ENCODE peak calls at places on chromosome 17, in six cellular contexts. H is neuronal stem cell, Y is H9, A is IMR-90, B is trophoblast cell, S is H1. F is an unnamed sample.

GRCh38 chr17:67316776-67317175 is 49.6 kb downstream of the PSMD12 start:
- DNase-seq in H (no peak), Y (no peak), A (no peak), B (no peak), S (no peak), F (no peak)

GRCh38 chr17:61335845-61336655 is 63.6 kb upstream of the TBX2 start:
- DNase-seq in H (no peak), Y (no peak), A (peak), B (no peak), S (no peak), F (no peak)

GRCh38 chr17:78600181-78600651 is 23.0 kb upstream of the DNAH17 start:
- DNase-seq in H (no peak), Y (no peak), A (no peak), B (no peak), S (no peak), F (no peak)

GRCh38 chr17:34723875-34724274 is 144.5 kb downstream of the TMEM132E start:
- DNase-seq in H (no peak), Y (peak), A (no peak), B (no peak), S (no peak), F (no peak)

GRCh38 chr17:17351901-17352781 is 49.0 kb downstream of the NT5M start:
- DNase-seq in H (no peak), Y (peak), A (peak), B (no peak), S (no peak), F (peak)

GRCh38 chr17:20926532-20926931 is 116.3 kb downstream of the USP22 start:
- DNase-seq in H (no peak), Y (no peak), A (peak), B (no peak), S (no peak), F (no peak)

GRCh38 chr17:6570731-6571465 is 14.5 kb upstream of the PITPNM3 start:
- DNase-seq in H (peak), Y (no peak), A (no peak), B (no peak), S (peak), F (no peak)

GRCh38 chr17:47629826-47630225 is 19.9 kb upstream of the KPNB1 start:
- DNase-seq in H (no peak), Y (no peak), A (no peak), B (no peak), S (no peak), F (no peak)

GRCh38 chr17:67289174-67289876 is 44.3 kb upstream of the HELZ start:
- DNase-seq in H (no peak), Y (peak), A (peak), B (no peak), S (no peak), F (no peak)

GRCh38 chr17:18381158-18381952 is 3.8 kb downstream of the EVPLL start:
- DNase-seq in H (no peak), Y (peak), A (no peak), B (no peak), S (no peak), F (no peak)

GRCh38 chr17:72972263-72972951 is 120.1 kb downstream of the SLC39A11 start:
- DNase-seq in H (no peak), Y (no peak), A (no peak), B (no peak), S (no peak), F (no peak)

GRCh38 chr17:79721993-79722671 is 8.6 kb upstream of the ENPP7 start:
- DNase-seq in H (no peak), Y (peak), A (no peak), B (no peak), S (no peak), F (no peak)

GRCh38 chr17:38867179-38867994 is 2.5 kb upstream of the LASP1 start:
- DNase-seq in H (peak), Y (peak), A (peak), B (peak), S (peak), F (peak)

GRCh38 chr17:72097144-72097543 is 23.7 kb upstream of the SOX9 start:
- DNase-seq in H (no peak), Y (no peak), A (no peak), B (no peak), S (no peak), F (no peak)

GRCh38 chr17:1813088-1813487 is 16.6 kb downstream of the SMYD4 start:
- DNase-seq in H (no peak), Y (no peak), A (peak), B (peak), S (no peak), F (peak)

GRCh38 chr17:5263441-5263840 is 18.6 kb upstream of the RABEP1 start:
- DNase-seq in H (no peak), Y (no peak), A (no peak), B (peak), S (no peak), F (no peak)

GRCh38 chr17:75492555-75493168 is 22.7 kb downstream of the CASKIN2 start:
- DNase-seq in H (no peak), Y (no peak), A (no peak), B (no peak), S (no peak), F (no peak)

GRCh38 chr17:52824542-52824941 is 666.0 kb upstream of the CA10 start:
- DNase-seq in H (no peak), Y (no peak), A (no peak), B (no peak), S (no peak), F (no peak)

GRCh38 chr17:8392274-8392673 is 5.4 kb downstream of the RNF222 start:
- DNase-seq in H (no peak), Y (no peak), A (no peak), B (no peak), S (no peak), F (no peak)

GRCh38 chr17:82217530-82218204 is 5.0 kb upstream of the CCDC57 start:
- DNase-seq in H (no peak), Y (no peak), A (peak), B (peak), S (no peak), F (peak)

GRCh38 chr17:81206166-81206565 is 16.6 kb downstream of the CEP131 start:
- DNase-seq in H (no peak), Y (no peak), A (no peak), B (no peak), S (no peak), F (no peak)

GRCh38 chr17:80451104-80451775 is 25.2 kb downstream of the NPTX1 start:
- DNase-seq in H (no peak), Y (no peak), A (no peak), B (no peak), S (no peak), F (no peak)

GRCh38 chr17:28948342-28948741 is 3.0 kb downstream of the PHF12 start:
- DNase-seq in H (no peak), Y (no peak), A (no peak), B (no peak), S (no peak), F (no peak)

GRCh38 chr17:28950017-28950751 is 1.1 kb downstream of the PHF12 start:
- DNase-seq in H (peak), Y (peak), A (peak), B (no peak), S (peak), F (peak)

GRCh38 chr17:28948873-28949184 is 2.5 kb downstream of the PHF12 start:
- DNase-seq in H (peak), Y (peak), A (peak), B (no peak), S (no peak), F (no peak)

GRCh38 chr17:28950752-28951427 is 428 bp downstream of the PHF12 start:
- DNase-seq in H (no peak), Y (no peak), A (no peak), B (no peak), S (no peak), F (no peak)

GRCh38 chr17:28949185-28950016 is 1.9 kb downstream of the PHF12 start:
- DNase-seq in H (peak), Y (peak), A (no peak), B (peak), S (peak), F (peak)
- H2AFZ ChIP-seq in H (peak), Y (no peak), A (peak), B (peak), S (no peak), F (peak)

GRCh38 chr17:58219007-58219788 is at the start of gene MKS1:
- DNase-seq in H (peak), Y (peak), A (peak), B (peak), S (peak), F (peak)
- H4K8ac ChIP-seq in H (no peak), Y (peak), A (peak), B (peak), S (peak), F (peak)

GRCh38 chr17:31588034-31588433 is 196.6 kb downstream of the RAB11FIP4 start:
- DNase-seq in H (no peak), Y (no peak), A (no peak), B (peak), S (no peak), F (no peak)

GRCh38 chr17:31586946-31587345 is 195.5 kb downstream of the RAB11FIP4 start:
- DNase-seq in H (no peak), Y (no peak), A (no peak), B (peak), S (no peak), F (no peak)

GRCh38 chr17:31585280-31585630 is 193.8 kb downstream of the RAB11FIP4 start:
- DNase-seq in H (no peak), Y (no peak), A (no peak), B (no peak), S (no peak), F (no peak)

GRCh38 chr17:31587462-31587861 is 196.0 kb downstream of the RAB11FIP4 start:
- DNase-seq in H (no peak), Y (no peak), A (no peak), B (no peak), S (no peak), F (no peak)

GRCh38 chr17:31588512-31588911 is 197.0 kb downstream of the RAB11FIP4 start:
- DNase-seq in H (no peak), Y (no peak), A (no peak), B (peak), S (no peak), F (no peak)
- H2AFZ ChIP-seq in H (no peak), Y (no peak), A (no peak), B (no peak), S (no peak), F (no peak)

GRCh38 chr17:41739661-41740352 is 5.4 kb upstream of the HAP1 start:
- DNase-seq in H (no peak), Y (no peak), A (peak), B (peak), S (no peak), F (peak)

GRCh38 chr17:41736983-41737679 is 2.7 kb upstream of the HAP1 start:
- DNase-seq in H (no peak), Y (no peak), A (no peak), B (no peak), S (no peak), F (no peak)

GRCh38 chr17:41737680-41738023 is 3.2 kb upstream of the HAP1 start:
- DNase-seq in H (no peak), Y (no peak), A (no peak), B (no peak), S (no peak), F (no peak)

GRCh38 chr17:41738077-41738800 is 3.8 kb upstream of the HAP1 start:
- DNase-seq in H (peak), Y (peak), A (peak), B (peak), S (peak), F (peak)

DNA sequence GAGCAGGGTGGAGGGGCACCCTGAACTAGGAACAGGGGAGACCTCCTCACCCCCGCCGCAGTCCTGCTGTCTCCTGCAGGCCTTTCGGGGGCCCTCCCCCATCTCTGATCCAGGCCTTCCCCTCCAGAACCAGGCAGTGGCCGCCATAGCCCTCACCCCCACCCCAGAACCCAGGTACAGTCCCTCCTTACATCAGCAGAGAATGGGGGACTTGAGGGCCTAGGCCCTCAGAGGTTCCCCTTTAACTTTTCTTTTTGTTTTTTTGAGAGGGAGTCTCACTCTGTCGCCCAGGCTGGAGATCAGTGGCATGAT is 4.3 kb upstream of the HAP1 start:
- DNase-seq in H (no peak), Y (no peak), A (no peak), B (no peak), S (peak), F (no peak)
- H4K8ac ChIP-seq in H (no peak), Y (no peak), A (no peak), B (peak), S (peak), F (no peak)

GRCh38 chr17:40532520-40533253 is 31.3 kb upstream of the TNS4 start:
- DNase-seq in H (no peak), Y (no peak), A (peak), B (no peak), S (no peak), F (no peak)

GRCh38 chr17:40530531-40530987 is 29.1 kb upstream of the TNS4 start:
- DNase-seq in H (no peak), Y (no peak), A (no peak), B (peak), S (no peak), F (no peak)

GRCh38 chr17:40528692-40529417 is 27.4 kb upstream of the TNS4 start:
- DNase-seq in H (no peak), Y (no peak), A (no peak), B (peak), S (no peak), F (no peak)

GRCh38 chr17:40529991-40530390 is 28.6 kb upstream of the TNS4 start:
- DNase-seq in H (no peak), Y (no peak), A (no peak), B (peak), S (no peak), F (no peak)

DNA sequence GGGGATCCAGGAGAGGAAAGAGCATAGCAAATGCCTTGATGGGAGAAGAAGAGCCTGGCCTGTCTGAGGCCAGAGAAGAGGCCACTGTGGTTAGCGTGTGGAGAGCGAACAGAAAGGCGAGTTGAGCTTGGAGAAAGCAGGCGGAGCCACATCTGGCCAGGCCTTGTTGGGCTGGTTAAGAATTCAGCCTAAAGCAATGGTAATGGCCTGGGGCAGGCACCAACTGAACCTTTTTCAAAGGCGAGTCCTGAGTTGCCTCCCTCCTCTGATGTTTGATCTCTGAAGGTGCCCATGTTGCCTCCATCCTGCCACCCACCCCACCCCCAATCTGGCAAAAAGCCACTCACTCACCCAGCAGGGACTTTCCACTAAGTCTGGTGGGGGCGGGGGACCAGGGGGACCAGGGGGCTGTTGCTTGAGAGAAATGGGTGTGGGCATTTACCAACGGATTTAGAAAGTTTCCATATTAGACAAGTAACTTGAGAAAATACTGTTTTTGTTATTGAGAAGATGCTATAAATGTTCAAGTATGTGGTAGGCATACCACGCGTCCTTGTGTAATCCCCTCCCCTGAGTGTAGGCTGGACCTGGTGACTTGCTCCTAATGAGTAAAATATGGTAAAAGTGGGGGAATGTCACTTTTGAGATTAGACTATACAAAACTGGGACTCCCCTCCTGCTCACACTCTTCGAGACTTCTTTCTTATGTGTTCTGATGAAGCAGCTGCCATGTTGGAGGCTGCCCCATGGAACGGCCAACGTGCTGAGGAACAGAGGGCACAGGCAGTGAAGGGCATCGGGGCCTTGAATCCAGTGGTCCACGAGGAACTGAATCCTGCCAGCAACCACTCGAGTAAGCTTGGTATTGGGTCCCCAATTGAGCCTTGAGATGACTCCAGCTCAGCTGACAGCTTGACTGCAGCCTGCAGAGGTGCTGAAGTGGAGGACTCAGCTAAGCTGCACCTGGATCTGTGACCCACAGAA is 29.9 kb upstream of the TNS4 start:
- DNase-seq in H (no peak), Y (no peak), A (no peak), B (peak), S (no peak), F (no peak)
- H2AFZ ChIP-seq in H (no peak), Y (no peak), A (peak), B (no peak), S (no peak), F (no peak)

GRCh38 chr17:43721537-43722268 is 36.9 kb downstream of the SOST start:
- DNase-seq in H (no peak), Y (no peak), A (peak), B (no peak), S (no peak), F (peak)

GRCh38 chr17:43717913-43718312 is 40.7 kb downstream of the SOST start:
- DNase-seq in H (no peak), Y (no peak), A (no peak), B (no peak), S (no peak), F (no peak)

GRCh38 chr17:43722269-43722619 is 36.3 kb downstream of the SOST start:
- DNase-seq in H (no peak), Y (no peak), A (no peak), B (no peak), S (no peak), F (no peak)

GRCh38 chr17:43719578-43719977 is 39.0 kb downstream of the SOST start:
- DNase-seq in H (no peak), Y (no peak), A (no peak), B (peak), S (no peak), F (no peak)

GRCh38 chr17:43720311-43721060 is 38.1 kb downstream of the SOST start:
- DNase-seq in H (peak), Y (peak), A (peak), B (peak), S (peak), F (peak)
- H4K8ac ChIP-seq in H (peak), Y (no peak), A (peak), B (peak), S (peak), F (peak)

GRCh38 chr17:50865060-50865867 is 890 bp downstream of the TOB1 start:
- DNase-seq in H (peak), Y (peak), A (peak), B (peak), S (peak), F (peak)
- H2AFZ ChIP-seq in H (peak), Y (no peak), A (peak), B (peak), S (no peak), F (peak)

DNA sequence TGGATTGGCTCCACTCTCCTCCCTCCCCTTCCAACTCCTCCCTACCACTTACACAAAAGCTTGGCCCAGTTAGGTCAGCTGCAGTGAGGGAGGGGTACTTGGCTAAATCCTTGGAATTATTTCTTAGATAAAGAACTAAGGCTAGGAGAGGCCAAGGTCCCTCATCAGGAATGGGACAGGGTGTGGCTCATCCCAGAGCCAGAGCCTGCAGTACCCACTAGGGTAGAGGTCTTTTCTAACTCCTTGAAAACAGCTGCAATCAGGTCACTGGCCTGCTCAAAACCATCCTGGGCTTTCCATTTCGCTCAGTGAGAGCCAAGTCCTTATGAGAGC is 1.9 kb upstream of the SLC46A1 start:
- DNase-seq in H (no peak), Y (no peak), A (no peak), B (no peak), S (no peak), F (no peak)
- H4K8ac ChIP-seq in H (no peak), Y (no peak), A (no peak), B (no peak), S (no peak), F (no peak)

F was measured in mesenchymal stem cell.